ENCODE peak calls at places on chromosome 5, in five cellular contexts. One of them, this sample, is unnamed.

GRCh38 chr5:170028124-170028523 is 47.8 kb upstream of the INSYN2B start:
- DNase-seq in stimulated activated CD4-positive, alpha-beta T cell treated with anti-CD3 and anti-CD28 coated beads, Interleukin-1b, Interleukin-23, amount 100 ng/mL, for 24 hours: no peak
- DNase-seq in spleen: no peak
- DNase-seq in left colon: no peak
- DNase-seq in NCI-H69: peak; percentile 35
- DNase-seq in this sample: no peak

GRCh38 chr5:16564468-16564867 is 52.3 kb downstream of the RETREG1 start:
- DNase-seq in NCI-H69: peak; percentile 50
- DNase-seq in stimulated activated CD4-positive, alpha-beta T cell treated with anti-CD3 and anti-CD28 coated beads, Interleukin-1b, Interleukin-23, amount 100 ng/mL, for 24 hours: no peak
- DNase-seq in spleen: no peak
- DNase-seq in left colon: no peak
- DNase-seq in this sample: no peak

GRCh38 chr5:135141303-135142268 is 107.6 kb upstream of the PITX1 start:
- DNase-seq in spleen: no peak
- DNase-seq in left colon: peak; percentile 62
- DNase-seq in NCI-H69: peak; percentile 44
- DNase-seq in stimulated activated CD4-positive, alpha-beta T cell treated with anti-CD3 and anti-CD28 coated beads, Interleukin-1b, Interleukin-23, amount 100 ng/mL, for 24 hours: no peak
- DNase-seq in this sample: no peak

GRCh38 chr5:137622850-137623249 is 113.0 kb downstream of the KLHL3 start:
- DNase-seq in spleen: no peak
- DNase-seq in stimulated activated CD4-positive, alpha-beta T cell treated with anti-CD3 and anti-CD28 coated beads, Interleukin-1b, Interleukin-23, amount 100 ng/mL, for 24 hours: no peak
- DNase-seq in NCI-H69: no peak
- DNase-seq in left colon: peak; percentile 35
- DNase-seq in this sample: no peak

GRCh38 chr5:114822885-114823284 is 346.8 kb downstream of the TRIM36 start:
- DNase-seq in NCI-H69: no peak
- DNase-seq in spleen: no peak
- DNase-seq in left colon: no peak
- DNase-seq in stimulated activated CD4-positive, alpha-beta T cell treated with anti-CD3 and anti-CD28 coated beads, Interleukin-1b, Interleukin-23, amount 100 ng/mL, for 24 hours: no peak
- DNase-seq in this sample: no peak

GRCh38 chr5:177472460-177473441 is 683 bp downstream of the DBN1 start:
- DNase-seq in spleen: peak; percentile 85
- DNase-seq in left colon: no peak
- DNase-seq in stimulated activated CD4-positive, alpha-beta T cell treated with anti-CD3 and anti-CD28 coated beads, Interleukin-1b, Interleukin-23, amount 100 ng/mL, for 24 hours: peak; percentile 58
- DNase-seq in NCI-H69: peak; percentile 77
- DNase-seq in this sample: peak; percentile 57

GRCh38 chr5:131740477-131740876 is 56.3 kb downstream of the FNIP1 start:
- DNase-seq in spleen: no peak
- DNase-seq in left colon: no peak
- DNase-seq in stimulated activated CD4-positive, alpha-beta T cell treated with anti-CD3 and anti-CD28 coated beads, Interleukin-1b, Interleukin-23, amount 100 ng/mL, for 24 hours: no peak
- DNase-seq in NCI-H69: no peak
- DNase-seq in this sample: no peak

GRCh38 chr5:77952811-77953210 is 176.7 kb upstream of the TBCA start:
- DNase-seq in left colon: no peak
- DNase-seq in NCI-H69: peak; percentile 56
- DNase-seq in spleen: no peak
- DNase-seq in stimulated activated CD4-positive, alpha-beta T cell treated with anti-CD3 and anti-CD28 coated beads, Interleukin-1b, Interleukin-23, amount 100 ng/mL, for 24 hours: no peak
- DNase-seq in this sample: no peak

GRCh38 chr5:90221947-90222346 is 187.6 kb downstream of the CETN3 start:
- DNase-seq in stimulated activated CD4-positive, alpha-beta T cell treated with anti-CD3 and anti-CD28 coated beads, Interleukin-1b, Interleukin-23, amount 100 ng/mL, for 24 hours: no peak
- DNase-seq in spleen: no peak
- DNase-seq in left colon: no peak
- DNase-seq in NCI-H69: no peak
- DNase-seq in this sample: no peak

GRCh38 chr5:89083791-89084190 is 200.8 kb upstream of the MEF2C start:
- DNase-seq in spleen: no peak
- DNase-seq in NCI-H69: no peak
- DNase-seq in stimulated activated CD4-positive, alpha-beta T cell treated with anti-CD3 and anti-CD28 coated beads, Interleukin-1b, Interleukin-23, amount 100 ng/mL, for 24 hours: no peak
- DNase-seq in left colon: no peak
- DNase-seq in this sample: no peak

GRCh38 chr5:170333161-170333909 is 35.8 kb upstream of the LCP2 start:
- DNase-seq in spleen: peak; percentile 85
- DNase-seq in left colon: no peak
- DNase-seq in NCI-H69: peak; percentile 84
- DNase-seq in stimulated activated CD4-positive, alpha-beta T cell treated with anti-CD3 and anti-CD28 coated beads, Interleukin-1b, Interleukin-23, amount 100 ng/mL, for 24 hours: peak; percentile 56
- DNase-seq in this sample: peak; percentile 43

GRCh38 chr5:76807296-76807695 is 11.5 kb upstream of the F2RL1 start:
- DNase-seq in NCI-H69: no peak
- DNase-seq in left colon: no peak
- DNase-seq in spleen: no peak
- DNase-seq in stimulated activated CD4-positive, alpha-beta T cell treated with anti-CD3 and anti-CD28 coated beads, Interleukin-1b, Interleukin-23, amount 100 ng/mL, for 24 hours: no peak
- DNase-seq in this sample: no peak

GRCh38 chr5:89309268-89309667 is 426.3 kb upstream of the MEF2C start:
- DNase-seq in left colon: no peak
- DNase-seq in NCI-H69: no peak
- DNase-seq in stimulated activated CD4-positive, alpha-beta T cell treated with anti-CD3 and anti-CD28 coated beads, Interleukin-1b, Interleukin-23, amount 100 ng/mL, for 24 hours: no peak
- DNase-seq in spleen: no peak
- DNase-seq in this sample: no peak

GRCh38 chr5:170752257-170753215 is 31.0 kb upstream of the GABRP start:
- DNase-seq in NCI-H69: peak; percentile 99
- DNase-seq in stimulated activated CD4-positive, alpha-beta T cell treated with anti-CD3 and anti-CD28 coated beads, Interleukin-1b, Interleukin-23, amount 100 ng/mL, for 24 hours: no peak
- DNase-seq in left colon: peak; percentile 57
- DNase-seq in spleen: no peak
- DNase-seq in this sample: peak; percentile 74

GRCh38 chr5:16542275-16542674 is 74.5 kb downstream of the RETREG1 start:
- DNase-seq in spleen: no peak
- DNase-seq in NCI-H69: peak; percentile 75
- DNase-seq in left colon: no peak
- DNase-seq in stimulated activated CD4-positive, alpha-beta T cell treated with anti-CD3 and anti-CD28 coated beads, Interleukin-1b, Interleukin-23, amount 100 ng/mL, for 24 hours: no peak
- DNase-seq in this sample: peak; percentile 65

GRCh38 chr5:33313150-33313549 is 127.6 kb upstream of the TARS1 start:
- DNase-seq in left colon: peak; percentile 74
- DNase-seq in NCI-H69: peak; percentile 47
- DNase-seq in spleen: no peak
- DNase-seq in stimulated activated CD4-positive, alpha-beta T cell treated with anti-CD3 and anti-CD28 coated beads, Interleukin-1b, Interleukin-23, amount 100 ng/mL, for 24 hours: no peak
- DNase-seq in this sample: no peak

GRCh38 chr5:168364738-168365550 is 73.5 kb downstream of the WWC1 start:
- DNase-seq in left colon: no peak
- DNase-seq in stimulated activated CD4-positive, alpha-beta T cell treated with anti-CD3 and anti-CD28 coated beads, Interleukin-1b, Interleukin-23, amount 100 ng/mL, for 24 hours: no peak
- DNase-seq in NCI-H69: no peak
- DNase-seq in spleen: no peak
- DNase-seq in this sample: no peak

GRCh38 chr5:76791461-76791860 is 27.4 kb upstream of the F2RL1 start:
- DNase-seq in left colon: no peak
- DNase-seq in spleen: no peak
- DNase-seq in stimulated activated CD4-positive, alpha-beta T cell treated with anti-CD3 and anti-CD28 coated beads, Interleukin-1b, Interleukin-23, amount 100 ng/mL, for 24 hours: no peak
- DNase-seq in NCI-H69: no peak
- DNase-seq in this sample: no peak

GRCh38 chr5:134026521-134027202 is 21.9 kb upstream of the VDAC1 start:
- DNase-seq in NCI-H69: peak; percentile 90
- DNase-seq in spleen: peak; percentile 70
- DNase-seq in left colon: peak; percentile 71
- DNase-seq in stimulated activated CD4-positive, alpha-beta T cell treated with anti-CD3 and anti-CD28 coated beads, Interleukin-1b, Interleukin-23, amount 100 ng/mL, for 24 hours: peak; percentile 25
- DNase-seq in this sample: peak; percentile 51

GRCh38 chr5:36359267-36359666 is 57.6 kb upstream of the RANBP3L start:
- DNase-seq in spleen: no peak
- DNase-seq in left colon: no peak
- DNase-seq in stimulated activated CD4-positive, alpha-beta T cell treated with anti-CD3 and anti-CD28 coated beads, Interleukin-1b, Interleukin-23, amount 100 ng/mL, for 24 hours: no peak
- DNase-seq in NCI-H69: no peak
- DNase-seq in this sample: no peak

GRCh38 chr5:157540707-157541451 is 34.7 kb downstream of the ADAM19 start:
- DNase-seq in NCI-H69: peak; percentile 36
- DNase-seq in spleen: peak; percentile 83
- DNase-seq in stimulated activated CD4-positive, alpha-beta T cell treated with anti-CD3 and anti-CD28 coated beads, Interleukin-1b, Interleukin-23, amount 100 ng/mL, for 24 hours: peak; percentile 41
- DNase-seq in left colon: peak; percentile 70
- DNase-seq in this sample: no peak

GRCh38 chr5:33931136-33931535 is 5.0 kb upstream of the RXFP3 start:
- DNase-seq in NCI-H69: no peak
- DNase-seq in stimulated activated CD4-positive, alpha-beta T cell treated with anti-CD3 and anti-CD28 coated beads, Interleukin-1b, Interleukin-23, amount 100 ng/mL, for 24 hours: no peak
- DNase-seq in left colon: no peak
- DNase-seq in spleen: no peak
- DNase-seq in this sample: no peak

GRCh38 chr5:72125271-72125670 is 18.0 kb downstream of the MAP1B start:
- DNase-seq in stimulated activated CD4-positive, alpha-beta T cell treated with anti-CD3 and anti-CD28 coated beads, Interleukin-1b, Interleukin-23, amount 100 ng/mL, for 24 hours: no peak
- DNase-seq in NCI-H69: no peak
- DNase-seq in left colon: no peak
- DNase-seq in spleen: no peak
- DNase-seq in this sample: no peak

GRCh38 chr5:150295741-150296486 is 6.3 kb upstream of the CAMK2A start:
- DNase-seq in NCI-H69: no peak
- DNase-seq in left colon: no peak
- DNase-seq in spleen: no peak
- DNase-seq in stimulated activated CD4-positive, alpha-beta T cell treated with anti-CD3 and anti-CD28 coated beads, Interleukin-1b, Interleukin-23, amount 100 ng/mL, for 24 hours: no peak
- DNase-seq in this sample: no peak

GRCh38 chr5:133930061-133930823 is 38.2 kb downstream of the C5orf15 start:
- DNase-seq in left colon: no peak
- DNase-seq in spleen: no peak
- DNase-seq in stimulated activated CD4-positive, alpha-beta T cell treated with anti-CD3 and anti-CD28 coated beads, Interleukin-1b, Interleukin-23, amount 100 ng/mL, for 24 hours: peak; percentile 67
- DNase-seq in NCI-H69: no peak
- DNase-seq in this sample: no peak

GRCh38 chr5:142540774-142541466 is 145.0 kb downstream of the FGF1 start:
- DNase-seq in spleen: no peak
- DNase-seq in left colon: no peak
- DNase-seq in NCI-H69: no peak
- DNase-seq in stimulated activated CD4-positive, alpha-beta T cell treated with anti-CD3 and anti-CD28 coated beads, Interleukin-1b, Interleukin-23, amount 100 ng/mL, for 24 hours: no peak
- DNase-seq in this sample: no peak

GRCh38 chr5:172887735-172888134 is 53.7 kb downstream of the ERGIC1 start:
- DNase-seq in stimulated activated CD4-positive, alpha-beta T cell treated with anti-CD3 and anti-CD28 coated beads, Interleukin-1b, Interleukin-23, amount 100 ng/mL, for 24 hours: no peak
- DNase-seq in spleen: no peak
- DNase-seq in NCI-H69: no peak
- DNase-seq in left colon: peak; percentile 63
- DNase-seq in this sample: no peak

GRCh38 chr5:33800221-33800950 is 91.4 kb downstream of the ADAMTS12 start:
- DNase-seq in NCI-H69: no peak
- DNase-seq in stimulated activated CD4-positive, alpha-beta T cell treated with anti-CD3 and anti-CD28 coated beads, Interleukin-1b, Interleukin-23, amount 100 ng/mL, for 24 hours: no peak
- DNase-seq in spleen: no peak
- DNase-seq in left colon: no peak
- DNase-seq in this sample: no peak

GRCh38 chr5:97131139-97131710 is 11.2 kb downstream of the LIX1 start:
- DNase-seq in left colon: no peak
- DNase-seq in NCI-H69: no peak
- DNase-seq in spleen: no peak
- DNase-seq in stimulated activated CD4-positive, alpha-beta T cell treated with anti-CD3 and anti-CD28 coated beads, Interleukin-1b, Interleukin-23, amount 100 ng/mL, for 24 hours: no peak
- DNase-seq in this sample: no peak

GRCh38 chr5:128905225-128906110 is 59.8 kb upstream of the SLC27A6 start:
- DNase-seq in spleen: no peak
- DNase-seq in stimulated activated CD4-positive, alpha-beta T cell treated with anti-CD3 and anti-CD28 coated beads, Interleukin-1b, Interleukin-23, amount 100 ng/mL, for 24 hours: no peak
- DNase-seq in NCI-H69: peak; percentile 56
- DNase-seq in left colon: no peak
- DNase-seq in this sample: peak; percentile 11

GRCh38 chr5:54610197-54610898 is 92.8 kb downstream of the SNX18 start:
- DNase-seq in spleen: peak; percentile 79
- DNase-seq in left colon: no peak
- DNase-seq in NCI-H69: no peak
- DNase-seq in stimulated activated CD4-positive, alpha-beta T cell treated with anti-CD3 and anti-CD28 coated beads, Interleukin-1b, Interleukin-23, amount 100 ng/mL, for 24 hours: no peak
- DNase-seq in this sample: no peak

GRCh38 chr5:72485366-72486052 is 21.7 kb downstream of the ZNF366 start:
- DNase-seq in spleen: no peak
- DNase-seq in NCI-H69: no peak
- DNase-seq in left colon: no peak
- DNase-seq in stimulated activated CD4-positive, alpha-beta T cell treated with anti-CD3 and anti-CD28 coated beads, Interleukin-1b, Interleukin-23, amount 100 ng/mL, for 24 hours: no peak
- DNase-seq in this sample: no peak

GRCh38 chr5:108054349-108054748 is 327.5 kb downstream of the FBXL17 start:
- DNase-seq in NCI-H69: no peak
- DNase-seq in spleen: no peak
- DNase-seq in stimulated activated CD4-positive, alpha-beta T cell treated with anti-CD3 and anti-CD28 coated beads, Interleukin-1b, Interleukin-23, amount 100 ng/mL, for 24 hours: no peak
- DNase-seq in left colon: no peak
- DNase-seq in this sample: no peak

GRCh38 chr5:56412601-56413379 is 179.7 kb upstream of the ANKRD55 start:
- DNase-seq in NCI-H69: no peak
- DNase-seq in stimulated activated CD4-positive, alpha-beta T cell treated with anti-CD3 and anti-CD28 coated beads, Interleukin-1b, Interleukin-23, amount 100 ng/mL, for 24 hours: no peak
- DNase-seq in spleen: peak; percentile 91
- DNase-seq in left colon: peak; percentile 73
- DNase-seq in this sample: no peak

This sample was measured in NCI-H345.